ENCODE peak calls at places on chromosome 6, in seven cellular contexts. One of them, this sample, is unnamed.
A peak's percentile ranks its signal among the peaks of the same experiment; 100 is the strongest.

GRCh38 chr6:20877008-20877937 is 343.0 kb downstream of the CDKAL1 start:
- DNase-seq in pancreas: peak; percentile 78
- DNase-seq in BJ: peak; percentile 80
- DNase-seq in astrocyte: peak; percentile 97
- DNase-seq in neural crest cell: no peak
- DNase-seq in cardiac muscle cell: no peak
- DNase-seq in AG09309: peak; percentile 70
- DNase-seq in this sample: peak; percentile 85

GRCh38 chr6:39226606-39227300 is 2.5 kb downstream of the KCNK5 start:
- DNase-seq in pancreas: no peak
- DNase-seq in BJ: no peak
- DNase-seq in astrocyte: no peak
- DNase-seq in neural crest cell: no peak
- DNase-seq in cardiac muscle cell: no peak
- DNase-seq in AG09309: no peak
- DNase-seq in this sample: no peak

GRCh38 chr6:148349466-148349865 is 6.8 kb downstream of the SASH1 start:
- DNase-seq in pancreas: no peak
- DNase-seq in BJ: no peak
- DNase-seq in astrocyte: no peak
- DNase-seq in neural crest cell: no peak
- DNase-seq in cardiac muscle cell: no peak
- DNase-seq in AG09309: no peak
- DNase-seq in this sample: no peak

GRCh38 chr6:74277749-74278148 is 581.7 kb downstream of the CD109 start:
- DNase-seq in pancreas: no peak
- DNase-seq in BJ: no peak
- DNase-seq in astrocyte: peak; percentile 19
- DNase-seq in neural crest cell: no peak
- DNase-seq in cardiac muscle cell: peak; percentile 20
- DNase-seq in AG09309: no peak
- DNase-seq in this sample: peak; percentile 51

GRCh38 chr6:107230024-107230423 is 114.7 kb upstream of the BEND3 start:
- DNase-seq in pancreas: no peak
- DNase-seq in BJ: no peak
- DNase-seq in astrocyte: no peak
- DNase-seq in neural crest cell: no peak
- DNase-seq in cardiac muscle cell: no peak
- DNase-seq in AG09309: no peak
- DNase-seq in this sample: peak; percentile 38

GRCh38 chr6:18081025-18081668 is 41.3 kb downstream of the NHLRC1 start:
- DNase-seq in pancreas: no peak
- DNase-seq in BJ: no peak
- DNase-seq in astrocyte: no peak
- DNase-seq in neural crest cell: no peak
- DNase-seq in cardiac muscle cell: no peak
- DNase-seq in AG09309: no peak
- DNase-seq in this sample: peak; percentile 11

GRCh38 chr6:74409447-74409846 is 713.4 kb downstream of the CD109 start:
- DNase-seq in pancreas: no peak
- DNase-seq in BJ: peak; percentile 37
- DNase-seq in astrocyte: peak; percentile 62
- DNase-seq in neural crest cell: no peak
- DNase-seq in cardiac muscle cell: no peak
- DNase-seq in AG09309: peak; percentile 72
- DNase-seq in this sample: peak; percentile 86

GRCh38 chr6:116327803-116328527 is 42.8 kb upstream of the DSE start:
- DNase-seq in pancreas: no peak
- DNase-seq in BJ: no peak
- DNase-seq in astrocyte: no peak
- DNase-seq in neural crest cell: no peak
- DNase-seq in cardiac muscle cell: no peak
- DNase-seq in AG09309: no peak
- DNase-seq in this sample: no peak

GRCh38 chr6:155303361-155303870 is 10.9 kb downstream of the TFB1M start:
- DNase-seq in pancreas: no peak
- DNase-seq in BJ: no peak
- DNase-seq in astrocyte: no peak
- DNase-seq in neural crest cell: no peak
- DNase-seq in cardiac muscle cell: no peak
- DNase-seq in AG09309: no peak
- DNase-seq in this sample: peak; percentile 65

GRCh38 chr6:13558718-13559117 is 15.7 kb upstream of the SIRT5 start:
- DNase-seq in pancreas: no peak
- DNase-seq in BJ: no peak
- DNase-seq in astrocyte: no peak
- DNase-seq in neural crest cell: no peak
- DNase-seq in cardiac muscle cell: no peak
- DNase-seq in AG09309: no peak
- DNase-seq in this sample: no peak

GRCh38 chr6:53347250-53347920 is 1.4 kb downstream of the ELOVL5 start:
- DNase-seq in pancreas: no peak
- DNase-seq in BJ: no peak
- DNase-seq in astrocyte: peak; percentile 41
- DNase-seq in neural crest cell: no peak
- DNase-seq in cardiac muscle cell: peak; percentile 42
- DNase-seq in AG09309: no peak
- DNase-seq in this sample: peak; percentile 60

GRCh38 chr6:20755631-20756030 is 221.4 kb downstream of the CDKAL1 start:
- DNase-seq in pancreas: no peak
- DNase-seq in BJ: peak; percentile 47
- DNase-seq in astrocyte: no peak
- DNase-seq in neural crest cell: no peak
- DNase-seq in cardiac muscle cell: no peak
- DNase-seq in AG09309: peak; percentile 59
- DNase-seq in this sample: peak; percentile 42

GRCh38 chr6:50285735-50286134 is 236.0 kb upstream of the DEFB112 start:
- DNase-seq in pancreas: no peak
- DNase-seq in BJ: no peak
- DNase-seq in astrocyte: no peak
- DNase-seq in neural crest cell: no peak
- DNase-seq in cardiac muscle cell: no peak
- DNase-seq in AG09309: no peak
- DNase-seq in this sample: no peak

GRCh38 chr6:124688369-124688768 is 273.9 kb upstream of the RNF217 start:
- DNase-seq in pancreas: no peak
- DNase-seq in BJ: no peak
- DNase-seq in astrocyte: no peak
- DNase-seq in neural crest cell: no peak
- DNase-seq in cardiac muscle cell: no peak
- DNase-seq in AG09309: no peak
- DNase-seq in this sample: no peak

GRCh38 chr6:11972270-11972669 is 39.8 kb upstream of the HIVEP1 start:
- DNase-seq in pancreas: no peak
- DNase-seq in BJ: no peak
- DNase-seq in astrocyte: no peak
- DNase-seq in neural crest cell: no peak
- DNase-seq in cardiac muscle cell: no peak
- DNase-seq in AG09309: no peak
- DNase-seq in this sample: no peak

GRCh38 chr6:52253494-52253893 is 9.2 kb upstream of the IL17F start:
- DNase-seq in pancreas: no peak
- DNase-seq in BJ: no peak
- DNase-seq in astrocyte: no peak
- DNase-seq in neural crest cell: no peak
- DNase-seq in cardiac muscle cell: no peak
- DNase-seq in AG09309: no peak
- DNase-seq in this sample: peak; percentile 12

GRCh38 chr6:39254999-39255535 is 25.8 kb upstream of the KCNK5 start:
- DNase-seq in pancreas: no peak
- DNase-seq in BJ: no peak
- DNase-seq in astrocyte: no peak
- DNase-seq in neural crest cell: no peak
- DNase-seq in cardiac muscle cell: no peak
- DNase-seq in AG09309: no peak
- DNase-seq in this sample: no peak

GRCh38 chr6:135667694-135668455 is 170.3 kb upstream of the AHI1 start:
- DNase-seq in pancreas: no peak
- DNase-seq in BJ: peak; percentile 32
- DNase-seq in astrocyte: peak; percentile 47
- DNase-seq in neural crest cell: peak; percentile 6
- DNase-seq in cardiac muscle cell: peak; percentile 5
- DNase-seq in AG09309: peak; percentile 32
- DNase-seq in this sample: peak; percentile 39

GRCh38 chr6:304833-305370 is 12.6 kb downstream of the DUSP22 start:
- DNase-seq in pancreas: no peak
- DNase-seq in BJ: no peak
- DNase-seq in astrocyte: no peak
- DNase-seq in neural crest cell: no peak
- DNase-seq in cardiac muscle cell: no peak
- DNase-seq in AG09309: no peak
- DNase-seq in this sample: no peak

GRCh38 chr6:28720357-28721231 is 194.9 kb downstream of the GPX5 start:
- DNase-seq in pancreas: no peak
- DNase-seq in BJ: no peak
- DNase-seq in astrocyte: no peak
- DNase-seq in neural crest cell: no peak
- DNase-seq in cardiac muscle cell: no peak
- DNase-seq in AG09309: no peak
- DNase-seq in this sample: no peak

GRCh38 chr6:45212976-45213375 is 115.2 kb upstream of the RUNX2 start:
- DNase-seq in pancreas: no peak
- DNase-seq in BJ: no peak
- DNase-seq in astrocyte: peak; percentile 10
- DNase-seq in neural crest cell: no peak
- DNase-seq in cardiac muscle cell: no peak
- DNase-seq in AG09309: no peak
- DNase-seq in this sample: peak; percentile 11

GRCh38 chr6:3940703-3941102 is 91.5 kb downstream of the FAM50B start:
- DNase-seq in pancreas: no peak
- DNase-seq in BJ: no peak
- DNase-seq in astrocyte: no peak
- DNase-seq in neural crest cell: no peak
- DNase-seq in cardiac muscle cell: no peak
- DNase-seq in AG09309: no peak
- DNase-seq in this sample: no peak

DNA sequence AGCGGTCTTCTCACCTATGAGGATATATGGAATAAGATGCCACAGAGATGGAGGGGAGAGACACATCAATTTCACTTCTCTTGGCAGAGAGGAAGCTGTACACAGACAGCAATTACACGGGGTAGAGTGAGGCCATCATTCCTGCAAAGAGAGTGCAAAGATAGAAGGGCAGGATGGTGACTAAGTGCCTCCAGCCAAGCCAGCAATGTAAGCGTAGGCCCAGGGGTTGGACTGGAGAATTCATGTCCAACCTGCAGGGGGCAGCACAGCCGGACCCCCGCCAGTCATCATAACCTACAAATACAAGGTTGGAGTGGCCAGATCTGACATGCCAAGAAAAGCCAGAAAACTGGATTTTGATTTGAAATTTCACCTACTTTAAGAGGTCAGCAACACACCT is 56.3 kb downstream of the NRN1 start:
- DNase-seq in pancreas: no peak
- DNase-seq in BJ: no peak
- DNase-seq in astrocyte: peak; percentile 34
- DNase-seq in neural crest cell: no peak
- DNase-seq in cardiac muscle cell: peak; percentile 10
- DNase-seq in AG09309: no peak
- DNase-seq in this sample: no peak
- TF ChIP-seq CTCF in pancreas: peak; percentile 22
- TF ChIP-seq CTCF in BJ: peak; percentile 21
- TF ChIP-seq CTCF in astrocyte: peak; percentile 33
- TF ChIP-seq CTCF in neural crest cell: peak; percentile 52
- TF ChIP-seq CTCF in cardiac muscle cell: peak; percentile 27
- TF ChIP-seq CTCF in AG09309: peak; percentile 37
- TF ChIP-seq CTCF in this sample: no peak

GRCh38 chr6:46486186-46486585 is 5.1 kb downstream of the RCAN2 start:
- DNase-seq in pancreas: no peak
- DNase-seq in BJ: no peak
- DNase-seq in astrocyte: no peak
- DNase-seq in neural crest cell: no peak
- DNase-seq in cardiac muscle cell: no peak
- DNase-seq in AG09309: no peak
- DNase-seq in this sample: no peak

GRCh38 chr6:46491201-46491788 is at the start of gene RCAN2:
- DNase-seq in pancreas: peak; percentile 59
- DNase-seq in BJ: no peak
- DNase-seq in astrocyte: no peak
- DNase-seq in neural crest cell: peak; percentile 52
- DNase-seq in cardiac muscle cell: peak; percentile 92
- DNase-seq in AG09309: no peak
- DNase-seq in this sample: peak; percentile 8

GRCh38 chr6:46491789-46492547 is 719 bp upstream of the RCAN2 start:
- DNase-seq in pancreas: peak; percentile 45
- DNase-seq in BJ: no peak
- DNase-seq in astrocyte: no peak
- DNase-seq in neural crest cell: peak; percentile 36
- DNase-seq in cardiac muscle cell: peak; percentile 80
- DNase-seq in AG09309: no peak
- DNase-seq in this sample: peak; percentile 3

GRCh38 chr6:46490425-46491200 is 636 bp downstream of the RCAN2 start:
- DNase-seq in pancreas: peak; percentile 21
- DNase-seq in BJ: no peak
- DNase-seq in astrocyte: no peak
- DNase-seq in neural crest cell: peak; percentile 63
- DNase-seq in cardiac muscle cell: peak; percentile 84
- DNase-seq in AG09309: no peak
- DNase-seq in this sample: no peak
- TF ChIP-seq CTCF in pancreas: no peak
- TF ChIP-seq CTCF in BJ: peak; percentile 31
- TF ChIP-seq CTCF in astrocyte: no peak
- TF ChIP-seq CTCF in neural crest cell: peak; percentile 64
- TF ChIP-seq CTCF in cardiac muscle cell: peak; percentile 14
- TF ChIP-seq CTCF in AG09309: peak; percentile 40
- TF ChIP-seq CTCF in this sample: no peak

GRCh38 chr6:127855542-127856159 is 45.2 kb downstream of the THEMIS start:
- DNase-seq in pancreas: no peak
- DNase-seq in BJ: no peak
- DNase-seq in astrocyte: no peak
- DNase-seq in neural crest cell: no peak
- DNase-seq in cardiac muscle cell: peak; percentile 32
- DNase-seq in AG09309: no peak
- DNase-seq in this sample: peak; percentile 65
- TF ChIP-seq CTCF in pancreas: peak; percentile 7
- TF ChIP-seq CTCF in BJ: peak; percentile 64
- TF ChIP-seq CTCF in astrocyte: peak; percentile 37
- TF ChIP-seq CTCF in neural crest cell: peak; percentile 61
- TF ChIP-seq CTCF in cardiac muscle cell: peak; percentile 63
- TF ChIP-seq CTCF in AG09309: peak; percentile 61
- TF ChIP-seq CTCF in this sample: peak; percentile 66

GRCh38 chr6:42260972-42261371 is 43.3 kb upstream of the MRPS10 start:
- DNase-seq in pancreas: no peak
- DNase-seq in BJ: no peak
- DNase-seq in astrocyte: no peak
- DNase-seq in neural crest cell: peak; percentile 26
- DNase-seq in cardiac muscle cell: peak; percentile 34
- DNase-seq in AG09309: no peak
- DNase-seq in this sample: peak; percentile 27

GRCh38 chr6:42264146-42264851 is 46.6 kb upstream of the MRPS10 start:
- DNase-seq in pancreas: no peak
- DNase-seq in BJ: no peak
- DNase-seq in astrocyte: no peak
- DNase-seq in neural crest cell: no peak
- DNase-seq in cardiac muscle cell: no peak
- DNase-seq in AG09309: no peak
- DNase-seq in this sample: no peak

GRCh38 chr6:42260424-42260888 is 42.8 kb upstream of the MRPS10 start:
- DNase-seq in pancreas: no peak
- DNase-seq in BJ: no peak
- DNase-seq in astrocyte: no peak
- DNase-seq in neural crest cell: no peak
- DNase-seq in cardiac muscle cell: no peak
- DNase-seq in AG09309: no peak
- DNase-seq in this sample: no peak

GRCh38 chr6:42264852-42265390 is 47.3 kb upstream of the MRPS10 start:
- DNase-seq in pancreas: no peak
- DNase-seq in BJ: no peak
- DNase-seq in astrocyte: no peak
- DNase-seq in neural crest cell: no peak
- DNase-seq in cardiac muscle cell: no peak
- DNase-seq in AG09309: no peak
- DNase-seq in this sample: no peak

GRCh38 chr6:42263165-42263852 is 45.6 kb upstream of the MRPS10 start:
- DNase-seq in pancreas: no peak
- DNase-seq in BJ: no peak
- DNase-seq in astrocyte: peak; percentile 34
- DNase-seq in neural crest cell: no peak
- DNase-seq in cardiac muscle cell: no peak
- DNase-seq in AG09309: no peak
- DNase-seq in this sample: no peak
- TF ChIP-seq CTCF in pancreas: no peak
- TF ChIP-seq CTCF in BJ: no peak
- TF ChIP-seq CTCF in astrocyte: no peak
- TF ChIP-seq CTCF in neural crest cell: no peak
- TF ChIP-seq CTCF in cardiac muscle cell: no peak
- TF ChIP-seq CTCF in AG09309: no peak
- TF ChIP-seq CTCF in this sample: no peak